ENCODE peak calls at places on chromosome 19, in seven cellular contexts. Q, B, V, Z, Y, U and K are unnamed samples.

GRCh38 chr19:38388310-38389100 is at the start of gene SPRED3:
- DNase-seq in Y (no peak), Q (no peak), V (no peak), U (no peak), Z (no peak), B (no peak), K (no peak)

GRCh38 chr19:35714601-35715354 is 3.0 kb upstream of the KMT2B start:
- DNase-seq in U (no peak), Y (no peak), B (no peak), Q (no peak), Z (no peak), V (no peak), K (no peak)

GRCh38 chr19:55590621-55591020 is 8.7 kb downstream of the FIZ1 start:
- DNase-seq in Q (no peak), U (no peak), Y (no peak), Z (no peak), V (no peak), B (no peak), K (no peak)

GRCh38 chr19:24033962-24034342 is 53.0 kb upstream of the ZNF254 start:
- DNase-seq in B (peak), Q (peak), Y (no peak), V (peak), U (peak), Z (peak), K (peak)

GRCh38 chr19:45385392-45386221 is 15.2 kb upstream of the ERCC2 start:
- DNase-seq in B (no peak), V (no peak), U (peak), Z (no peak), Q (no peak), Y (no peak), K (no peak)

GRCh38 chr19:18439025-18439909 is 1.3 kb upstream of the ISYNA1 start:
- DNase-seq in V (no peak), Q (no peak), Z (no peak), B (no peak), U (no peak), Y (no peak), K (no peak)

GRCh38 chr19:3346677-3347353 is 19.6 kb upstream of the NFIC start:
- DNase-seq in V (no peak), B (peak), Q (no peak), Y (no peak), Z (peak), U (no peak), K (peak)

GRCh38 chr19:54128796-54129616 is 8.6 kb upstream of the CNOT3 start:
- DNase-seq in Z (no peak), U (no peak), B (no peak), Y (no peak), V (no peak), Q (no peak), K (no peak)

GRCh38 chr19:19446655-19447437 is 41.4 kb downstream of the GATAD2A start:
- DNase-seq in Y (no peak), Q (no peak), B (no peak), V (no peak), U (no peak), Z (no peak), K (no peak)